ENCODE peak calls at places on chromosomes 4 and X, in ten cellular contexts. T, B, E, I, M, R, Q, X, P and A are unnamed samples.

GRCh38 chrX:80876877-80877276 is 67.2 kb upstream of the BRWD3 start:
- DNase-seq in T (no peak), B (no peak), E (no peak), I (peak), M (peak), R (no peak), Q (no peak), X (no peak), P (peak), A (peak)

GRCh38 chr4:16225996-16226815 is at the start of gene TAPT1:
- DNase-seq in T (peak), B (peak), E (peak), I (peak), M (peak), R (peak), Q (peak), X (peak), P (peak), A (peak)

GRCh38 chrX:75623535-75623934 is 100.7 kb upstream of the ZDHHC15 start:
- DNase-seq in T (no peak), B (no peak), E (no peak), I (no peak), M (no peak), R (no peak), Q (no peak), X (no peak), P (no peak), A (no peak)

GRCh38 chr4:24131954-24132673 is 242.3 kb upstream of the PPARGC1A start:
- DNase-seq in T (no peak), B (no peak), E (no peak), I (no peak), M (no peak), R (no peak), Q (no peak), X (no peak), P (no peak), A (no peak)

GRCh38 chrX:100710816-100711215 is 21.1 kb downstream of the SYTL4 start:
- DNase-seq in T (no peak), B (no peak), E (no peak), I (no peak), M (no peak), R (no peak), Q (no peak), X (no peak), P (no peak), A (no peak)

GRCh38 chr4:147479817-147480216 is 1.1 kb upstream of the EDNRA start:
- DNase-seq in T (no peak), B (no peak), E (no peak), I (peak), M (peak), R (no peak), Q (no peak), X (no peak), P (no peak), A (no peak)

GRCh38 chrX:153970398-153971123 is 1.1 kb downstream of the HCFC1 start:
- DNase-seq in T (peak), B (no peak), E (peak), I (peak), M (peak), R (no peak), Q (peak), X (peak), P (no peak), A (peak)

GRCh38 chr4:114349543-114350175 is 248.9 kb upstream of the UGT8 start:
- DNase-seq in T (no peak), B (no peak), E (no peak), I (peak), M (no peak), R (no peak), Q (no peak), X (no peak), P (no peak), A (no peak)

GRCh38 chr4:15004701-15005301 is 2.5 kb downstream of the CPEB2 start:
- DNase-seq in T (peak), B (peak), E (peak), I (peak), M (peak), R (peak), Q (peak), X (peak), P (peak), A (peak)

GRCh38 chrX:9928083-9928482 is 39.1 kb upstream of the CLDN34 start:
- DNase-seq in T (no peak), B (no peak), E (peak), I (no peak), M (no peak), R (no peak), Q (no peak), X (no peak), P (no peak), A (no peak)

GRCh38 chrX:44958480-44958879 is 85.5 kb downstream of the KDM6A start:
- DNase-seq in T (no peak), B (no peak), E (no peak), I (no peak), M (no peak), R (no peak), Q (no peak), X (no peak), P (no peak), A (no peak)